ENCODE peak calls at places on chromosomes 1 and 21, in six cellular contexts. T, O, U, I, B and J are unnamed samples.

GRCh38 chr1:99818063-99818699 is 32.0 kb upstream of the AGL start:
- DNase-seq in I (peak), O (no peak), B (peak), U (no peak), T (peak), J (no peak)

GRCh38 chr1:223776075-223776814 is 63.9 kb downstream of the CAPN2 start:
- DNase-seq in I (peak), B (no peak), T (peak), O (no peak), U (no peak), J (peak)

GRCh38 chr1:24702511-24703293 is 42.5 kb upstream of the CLIC4 start:
- DNase-seq in B (peak), I (peak), T (peak), O (no peak), U (peak), J (no peak)

GRCh38 chr1:36136535-36136934 is 11.5 kb upstream of the COL8A2 start:
- DNase-seq in T (peak), B (peak), I (peak), U (no peak), O (no peak), J (no peak)

GRCh38 chr1:174815474-174815908 is 184.3 kb upstream of the CACYBP start:
- DNase-seq in T (no peak), B (no peak), U (no peak), I (no peak), O (no peak), J (no peak)

GRCh38 chr1:111214086-111214801 is 13.3 kb upstream of the CHI3L2 start:
- DNase-seq in U (peak), O (no peak), B (no peak), T (no peak), I (no peak), J (no peak)

GRCh38 chr1:203464226-203464625 is 11.4 kb upstream of the PRELP start:
- DNase-seq in I (no peak), U (no peak), T (peak), O (peak), B (no peak), J (no peak)

GRCh38 chr1:94124538-94124937 is 3.6 kb upstream of the ABCA4 start:
- DNase-seq in T (no peak), I (no peak), B (no peak), U (no peak), O (no peak), J (no peak)

GRCh38 chr1:53062731-53063591 is 948 bp downstream of the PODN start:
- DNase-seq in B (no peak), I (no peak), T (no peak), U (peak), O (no peak), J (peak)

GRCh38 chr1:77385551-77385950 is 103.7 kb downstream of the AK5 start:
- DNase-seq in O (no peak), T (peak), B (no peak), U (no peak), I (no peak), J (no peak)

GRCh38 chr1:175572932-175573871 is 170.2 kb downstream of the TNR start:
- DNase-seq in I (no peak), B (no peak), T (no peak), O (no peak), U (no peak), J (no peak)

GRCh38 chr1:24567792-24568388 is 12.0 kb downstream of the NCMAP start:
- DNase-seq in U (no peak), T (peak), O (no peak), B (no peak), I (no peak), J (peak)

GRCh38 chr1:38076455-38076854 is 29.9 kb upstream of the POU3F1 start:
- DNase-seq in U (no peak), O (no peak), B (no peak), T (no peak), I (no peak), J (no peak)

GRCh38 chr21:27024971-27025370 is 58.1 kb upstream of the ADAMTS5 start:
- DNase-seq in T (peak), I (no peak), U (no peak), B (no peak), O (no peak), J (no peak)
- TF ChIP-seq CTCF in T (no peak), I (no peak), U (no peak), B (no peak), O (no peak), J (no peak)

DNA sequence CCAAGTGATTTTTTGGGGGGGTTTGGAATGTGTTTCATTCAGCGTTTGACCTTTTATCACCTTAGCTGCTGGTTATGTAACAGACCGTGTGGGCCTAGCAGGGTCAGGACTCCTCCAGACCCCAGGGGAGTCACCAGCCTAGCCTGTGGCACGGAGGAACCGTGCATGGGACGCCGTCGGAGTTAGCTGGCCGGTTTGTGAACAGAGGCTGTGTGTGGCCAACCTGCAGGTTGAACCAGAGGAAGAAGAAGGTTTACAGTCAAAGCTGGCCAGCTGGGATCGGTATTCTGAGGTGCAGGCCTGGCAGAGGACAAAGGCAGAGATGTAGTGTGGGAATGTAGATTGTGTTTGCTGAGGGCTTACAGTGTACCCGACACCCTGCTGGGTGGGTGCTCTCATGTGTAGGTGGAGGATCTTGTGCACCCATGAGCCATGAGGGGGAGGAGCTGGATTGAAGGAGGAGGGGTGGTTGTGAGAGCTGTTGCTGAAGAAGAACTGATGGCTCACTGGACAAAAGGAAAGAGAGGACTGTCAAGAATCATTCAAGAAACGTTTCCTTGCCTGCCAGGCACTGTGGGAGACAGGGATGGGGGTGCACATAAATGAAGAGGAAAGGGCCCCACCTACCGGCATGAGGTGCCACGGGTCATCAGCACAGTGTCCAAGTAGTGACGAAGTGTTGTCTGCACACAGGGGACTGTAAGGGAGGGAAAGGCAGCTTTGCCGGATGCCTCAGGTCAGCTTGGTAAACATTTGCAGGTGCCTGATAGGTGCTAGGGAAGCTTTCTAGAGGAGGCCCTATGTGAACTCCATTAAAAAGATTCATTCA is 40.0 kb upstream of the PWP2 start:
- DNase-seq in B (no peak), U (no peak), O (no peak), T (no peak), I (no peak), J (no peak)
- TF ChIP-seq CTCF in B (no peak), U (no peak), O (no peak), T (no peak), I (no peak), J (no peak)

GRCh38 chr1:248703674-248704073 is 1.1 kb upstream of the OR14I1 start:
- DNase-seq in U (no peak), B (no peak), I (no peak), O (no peak), T (no peak), J (no peak)
- TF ChIP-seq CTCF in U (no peak), B (no peak), I (no peak), O (no peak), T (no peak), J (no peak)

DNA sequence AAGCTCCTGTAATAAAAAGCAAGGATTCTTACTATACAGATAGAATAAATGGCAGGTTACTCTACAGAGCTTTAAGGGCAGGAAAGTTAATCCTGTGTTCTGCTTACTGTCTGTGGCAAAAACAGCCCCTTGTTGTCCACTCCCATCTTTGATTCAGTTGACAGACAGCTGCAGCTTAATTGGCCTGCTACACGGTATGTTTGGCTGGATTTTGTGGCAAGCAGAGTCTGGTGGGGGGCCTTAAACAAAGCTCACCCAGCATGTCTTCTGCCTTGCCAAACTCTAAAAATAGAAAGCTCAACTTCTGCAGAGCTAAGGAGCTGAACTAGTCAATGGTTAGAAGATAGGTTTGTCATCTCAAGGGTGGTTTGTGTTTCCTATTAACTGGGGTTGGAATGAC is 407.2 kb downstream of the HLX start:
- DNase-seq in I (no peak), B (no peak), O (no peak), U (no peak), T (no peak), J (no peak)
- TF ChIP-seq CTCF in I (no peak), B (no peak), O (no peak), U (no peak), T (no peak), J (no peak)

GRCh38 chr1:79847715-79848114 is 841.2 kb upstream of the ADGRL4 start:
- DNase-seq in B (no peak), U (no peak), O (no peak), T (no peak), I (no peak), J (peak)

GRCh38 chr1:79849388-79849787 is 842.9 kb upstream of the ADGRL4 start:
- DNase-seq in B (no peak), T (peak), U (no peak), O (no peak), I (no peak), J (no peak)

GRCh38 chr1:79848316-79848715 is 841.8 kb upstream of the ADGRL4 start:
- DNase-seq in B (no peak), I (no peak), U (no peak), T (peak), O (no peak), J (no peak)

GRCh38 chr1:79852004-79852403 is 845.5 kb upstream of the ADGRL4 start:
- DNase-seq in I (no peak), T (no peak), O (no peak), U (peak), B (no peak), J (peak)
- TF ChIP-seq CTCF in I (no peak), T (no peak), O (no peak), U (peak), B (no peak), J (peak)

DNA sequence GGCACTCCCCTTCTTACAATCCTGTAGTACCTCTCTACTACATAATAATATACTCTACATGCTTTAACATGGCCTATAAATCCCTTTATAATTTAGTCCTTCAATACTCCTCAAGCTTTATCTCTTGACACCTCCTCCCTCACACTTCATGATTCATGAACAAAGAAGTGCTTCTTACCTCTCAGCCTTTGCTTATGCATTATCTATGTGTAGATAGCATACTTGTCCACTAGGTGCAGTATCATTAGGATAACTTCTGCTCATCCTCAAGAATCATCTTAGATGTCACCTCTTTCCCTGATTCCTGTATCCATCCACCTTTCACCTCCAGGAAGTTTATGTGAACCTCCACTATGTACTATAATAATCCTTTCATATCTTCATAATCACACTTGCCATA is 74.4 kb downstream of the COL24A1 start:
- DNase-seq in I (no peak), T (no peak), B (no peak), U (no peak), O (no peak), J (no peak)
- TF ChIP-seq CTCF in I (peak), T (no peak), B (no peak), U (peak), O (no peak), J (peak)

GRCh38 chr1:229478852-229479251 is 29.3 kb downstream of the NUP133 start:
- DNase-seq in U (no peak), T (no peak), I (no peak), O (no peak), B (no peak), J (no peak)
- TF ChIP-seq CTCF in U (no peak), T (no peak), I (no peak), O (no peak), B (no peak), J (no peak)